ENCODE peak calls at places on chromosomes 13 and 19, in five cellular contexts. T is frontal cortex; J is adrenal gland; E is GM04504; R is CD4-positive, CD25-positive, alpha-beta regulatory T cell. Y is an unnamed sample.

GRCh38 chr19:45643927-45644771 is 5.0 kb upstream of the EML2 start:
- DNase-seq in T (no peak), J (no peak), E (no peak), R (no peak), Y (no peak)

GRCh38 chr19:50409347-50409746 is 9.4 kb upstream of the SPIB start:
- DNase-seq in T (no peak), J (no peak), E (no peak), R (no peak), Y (no peak)

GRCh38 chr13:21282065-21282464 is 105.6 kb downstream of the MRPL57 start:
- DNase-seq in T (no peak), J (no peak), E (no peak), R (no peak), Y (no peak)

GRCh38 chr13:34153428-34154180 is 335.7 kb downstream of the RFC3 start:
- DNase-seq in T (no peak), J (no peak), E (no peak), R (no peak), Y (no peak)

GRCh38 chr19:29785955-29786589 is 25.7 kb upstream of the CCNE1 start:
- DNase-seq in T (no peak), J (no peak), E (no peak), R (no peak), Y (no peak)

GRCh38 chr19:18203408-18203862 is 407 bp downstream of the RAB3A start:
- DNase-seq in T (no peak), J (peak), E (no peak), R (no peak), Y (no peak)

GRCh38 chr13:38952827-38953226 is 37.8 kb downstream of the STOML3 start:
- DNase-seq in T (no peak), J (no peak), E (no peak), R (no peak), Y (peak)

GRCh38 chr19:45314708-45315107 is 8.0 kb downstream of the CKM start:
- DNase-seq in T (no peak), J (no peak), E (no peak), R (no peak), Y (no peak)

GRCh38 chr13:26949701-26950345 is 189.2 kb upstream of the GPR12 start:
- DNase-seq in T (no peak), J (no peak), E (no peak), R (no peak), Y (no peak)

Y was measured in bronchial epithelial cell.